ENCODE peak calls at places on chromosomes 7 and 10, in four cellular contexts. F is GM12878, A is astrocyte of the spinal cord, J is stomach. E is an unnamed sample.

GRCh38 chr7:118151671-118152070 is 32.3 kb upstream of the LSM8 start:
- DNase-seq in A (no peak), J (no peak), F (no peak), E (no peak)

GRCh38 chr10:48838830-48839229 is 100.8 kb downstream of the LRRC18 start:
- DNase-seq in A (no peak), J (no peak), F (no peak), E (no peak)

GRCh38 chr7:739964-740942 is 13.2 kb upstream of the PRKAR1B start:
- DNase-seq in J (no peak), F (no peak), A (no peak), E (no peak)

GRCh38 chr10:73246322-73246782 is 703 bp downstream of the DNAJC9 start:
- DNase-seq in A (peak), F (no peak), J (no peak), E (no peak)

GRCh38 chr10:118827466-118828155 is 72.8 kb upstream of the CACUL1 start:
- DNase-seq in A (no peak), J (no peak), F (no peak), E (no peak)

GRCh38 chr10:86632009-86632800 is 22.1 kb upstream of the OPN4 start:
- DNase-seq in J (peak), F (no peak), A (no peak), E (no peak)

GRCh38 chr7:41916450-41916927 is 213.6 kb upstream of the INHBA start:
- DNase-seq in F (no peak), A (peak), J (no peak), E (no peak)

GRCh38 chr10:60130130-60130579 is 223.8 kb upstream of the CCDC6 start:
- DNase-seq in A (no peak), J (no peak), F (no peak), E (no peak)

GRCh38 chr10:93751832-93752231 is 5.9 kb upstream of the LGI1 start:
- DNase-seq in A (peak), F (no peak), J (no peak), E (no peak)

GRCh38 chr7:32115831-32116230 is 45.6 kb upstream of the PDE1C start:
- DNase-seq in J (no peak), A (peak), F (no peak), E (no peak)

GRCh38 chr7:114026486-114027089 is 107.8 kb upstream of the PPP1R3A start:
- DNase-seq in J (no peak), A (peak), F (no peak), E (no peak)

GRCh38 chr7:114653391-114654088 is 238.9 kb downstream of the FOXP2 start:
- DNase-seq in J (no peak), F (no peak), A (peak), E (no peak)

GRCh38 chr10:73855413-73855812 is 18.9 kb downstream of the CAMK2G start:
- DNase-seq in A (no peak), F (no peak), J (no peak), E (no peak)

GRCh38 chr10:19480296-19480695 is 335.9 kb upstream of the PLXDC2 start:
- DNase-seq in J (no peak), A (no peak), F (no peak), E (no peak)

GRCh38 chr7:18895456-18895855 is 222.0 kb downstream of the TWIST1 start:
- DNase-seq in F (no peak), A (peak), J (no peak), E (no peak)

GRCh38 chr10:78394050-78394449 is 360.4 kb downstream of the RPS24 start:
- DNase-seq in F (no peak), A (no peak), J (no peak), E (no peak)

GRCh38 chr7:10973942-10974716 is 457 bp downstream of the PHF14 start:
- DNase-seq in J (peak), A (peak), F (no peak), E (no peak)

GRCh38 chr10:132206377-132206745 is 19.6 kb downstream of the DPYSL4 start:
- DNase-seq in J (no peak), A (no peak), F (no peak), E (no peak)
- TF ChIP-seq CTCF in J (no peak), A (no peak), F (no peak), E (no peak)

DNA sequence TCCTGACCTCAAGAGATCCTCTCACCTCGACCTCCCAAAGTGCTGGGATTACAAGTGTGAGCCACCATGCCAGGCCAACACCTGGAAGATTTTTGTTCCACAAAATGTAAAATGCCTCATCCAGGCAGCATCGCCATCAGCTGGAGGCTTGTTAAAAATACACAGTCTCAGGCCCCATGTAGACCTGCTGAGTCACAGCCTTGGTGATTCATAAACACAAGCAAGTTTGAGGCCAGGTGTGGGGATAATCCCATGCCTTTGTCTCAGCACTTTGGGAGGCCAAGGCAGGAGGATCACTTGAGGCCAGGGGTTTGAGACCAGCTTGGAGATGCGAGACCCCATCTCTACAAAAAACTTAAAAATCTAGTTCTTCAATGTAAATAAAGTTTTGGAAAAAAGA is 49.1 kb upstream of the FOXK1 start:
- DNase-seq in J (no peak), A (peak), F (no peak), E (no peak)
- TF ChIP-seq CTCF in J (no peak), A (no peak), F (no peak), E (no peak)

GRCh38 chr7:27723086-27723485 is 16.9 kb upstream of the TAX1BP1 start:
- DNase-seq in J (peak), A (peak), F (no peak), E (no peak)
- TF ChIP-seq CTCF in J (no peak), A (peak), F (peak), E (no peak)

GRCh38 chr10:44030132-44030531 is 354.8 kb downstream of the CXCL12 start:
- DNase-seq in F (no peak), A (no peak), J (no peak), E (no peak)
- TF ChIP-seq CTCF in F (peak), A (peak), J (no peak), E (no peak)

GRCh38 chr7:106768324-106768751 is 96.7 kb upstream of the PIK3CG start:
- DNase-seq in J (no peak), A (peak), F (peak), E (no peak)
- TF ChIP-seq CTCF in J (no peak), A (no peak), F (no peak), E (no peak)

DNA sequence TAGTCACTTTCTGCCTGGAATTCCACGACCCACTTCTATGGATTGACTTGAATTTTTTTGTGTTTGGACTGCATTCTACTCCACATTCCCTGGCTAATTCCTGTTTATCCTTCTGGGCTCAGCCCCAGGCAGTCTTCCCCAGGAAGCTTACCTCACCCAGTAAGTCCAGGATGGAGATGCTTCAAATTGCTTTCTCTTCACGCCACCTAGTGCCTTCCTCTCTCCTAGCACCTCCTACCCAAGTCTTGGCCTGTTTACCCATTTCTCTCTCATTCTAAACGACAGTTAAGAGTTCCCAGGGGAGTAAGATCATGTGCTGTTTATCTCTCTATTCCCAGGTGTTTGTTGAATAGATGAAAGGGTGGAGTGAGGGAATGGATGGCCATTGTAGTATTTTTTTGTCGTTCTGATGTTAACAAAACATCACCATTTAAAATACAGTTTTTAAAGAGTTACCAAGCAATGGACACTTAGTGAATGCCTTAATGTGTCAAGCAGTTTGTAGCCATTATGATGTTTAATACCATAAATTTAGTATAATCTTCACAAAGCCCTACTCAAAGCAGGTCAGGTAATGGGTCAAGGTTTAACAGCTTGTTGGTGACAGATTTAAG is 45.5 kb upstream of the TARP start:
- DNase-seq in F (no peak), J (no peak), A (peak), E (no peak)
- TF ChIP-seq CTCF in F (peak), J (peak), A (peak), E (peak)

DNA sequence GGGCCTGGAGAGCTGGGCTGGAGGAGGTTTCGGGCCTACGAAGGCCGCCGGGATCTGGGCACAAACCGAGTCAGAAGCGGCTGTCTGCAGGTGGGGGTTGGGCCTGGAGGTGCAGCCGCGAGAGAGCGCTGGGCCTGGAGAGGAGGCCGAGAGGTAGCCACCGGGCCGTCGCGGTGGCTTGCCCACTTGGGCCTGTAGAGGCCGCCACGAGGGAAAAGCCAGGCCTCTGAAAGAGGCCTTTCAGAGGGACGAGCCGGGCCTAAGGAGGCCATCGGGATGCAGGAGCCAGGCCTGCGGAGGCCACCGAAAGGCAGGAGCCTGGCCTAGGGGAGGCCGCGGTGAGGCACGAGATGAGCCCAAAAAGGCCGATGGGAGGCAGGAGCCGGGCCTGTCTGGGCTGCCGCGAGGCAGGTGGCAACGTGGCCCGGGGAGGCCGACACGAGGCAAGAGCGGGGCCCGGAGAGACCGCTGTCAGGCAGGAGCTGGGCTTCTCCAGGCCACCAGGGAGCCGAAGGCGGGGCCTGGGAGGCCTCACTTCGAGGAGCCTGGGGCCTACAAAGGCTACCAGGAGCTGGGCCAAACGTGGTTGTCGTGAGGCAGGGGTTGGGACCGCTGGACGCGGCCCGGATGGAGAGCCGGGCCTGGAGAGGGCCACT is 25.6 kb downstream of the MDH2 start:
- DNase-seq in J (no peak), A (no peak), F (no peak), E (no peak)
- TF ChIP-seq CTCF in J (no peak), A (no peak), F (no peak), E (no peak)

GRCh38 chr10:80528901-80529300 is 8.8 kb upstream of the SH2D4B start:
- DNase-seq in J (no peak), A (no peak), F (no peak), E (no peak)

GRCh38 chr10:80530816-80531215 is 6.9 kb upstream of the SH2D4B start:
- DNase-seq in F (no peak), A (no peak), J (no peak), E (no peak)

GRCh38 chr10:80528185-80528700 is 9.5 kb upstream of the SH2D4B start:
- DNase-seq in F (no peak), A (no peak), J (no peak), E (no peak)

GRCh38 chr10:80529604-80530003 is 8.1 kb upstream of the SH2D4B start:
- DNase-seq in A (no peak), J (no peak), F (no peak), E (no peak)

GRCh38 chr10:80530251-80530650 is 7.5 kb upstream of the SH2D4B start:
- DNase-seq in J (no peak), F (no peak), A (no peak), E (no peak)
- TF ChIP-seq CTCF in J (no peak), F (no peak), A (peak), E (no peak)